ENCODE peak calls at places on chromosomes 2 and 18, in ten cellular contexts. B, U, N, K, A, F, D, C, W and V are unnamed samples.

GRCh38 chr2:20525041-20526035 is 78.5 kb downstream of the RHOB start:
- DNase-seq in B (peak), U (peak), N (no peak), K (no peak), A (peak), F (no peak), D (no peak), C (no peak), W (peak), V (peak)

GRCh38 chr2:138030459-138030858 is 66.2 kb downstream of the HNMT start:
- DNase-seq in B (peak), U (peak), N (no peak), K (no peak), A (no peak), F (no peak), D (no peak), C (no peak), W (no peak), V (no peak)

GRCh38 chr2:54606393-54606973 is 117.0 kb upstream of the EML6 start:
- DNase-seq in B (no peak), U (no peak), N (peak), K (no peak), A (no peak), F (no peak), D (peak), C (no peak), W (no peak), V (no peak)

GRCh38 chr2:198188982-198189381 is 384.6 kb downstream of the PLCL1 start:
- DNase-seq in B (no peak), U (no peak), N (no peak), K (no peak), A (no peak), F (no peak), D (no peak), C (no peak), W (no peak), V (no peak)

GRCh38 chr2:96631804-96632435 is 6.2 kb downstream of the KANSL3 start:
- DNase-seq in B (peak), U (no peak), N (no peak), K (no peak), A (no peak), F (no peak), D (no peak), C (no peak), W (no peak), V (no peak)

GRCh38 chr18:10771053-10771709 is 245.4 kb downstream of the NAPG start:
- DNase-seq in B (peak), U (peak), N (no peak), K (no peak), A (no peak), F (no peak), D (no peak), C (no peak), W (no peak), V (no peak)

GRCh38 chr2:158507141-158507540 is 50.4 kb downstream of the PKP4 start:
- DNase-seq in B (no peak), U (no peak), N (no peak), K (no peak), A (no peak), F (no peak), D (no peak), C (no peak), W (no peak), V (peak)

GRCh38 chr2:59827677-59828076 is 725.8 kb downstream of the BCL11A start:
- DNase-seq in B (no peak), U (no peak), N (no peak), K (no peak), A (no peak), F (no peak), D (no peak), C (no peak), W (no peak), V (no peak)

GRCh38 chr2:74530239-74531161 is 767 bp downstream of the HTRA2 start:
- DNase-seq in B (peak), U (peak), N (peak), K (peak), A (no peak), F (peak), D (peak), C (peak), W (peak), V (peak)

GRCh38 chr2:20077411-20077940 is 26.0 kb upstream of the LAPTM4A start:
- DNase-seq in B (no peak), U (no peak), N (no peak), K (no peak), A (no peak), F (no peak), D (no peak), C (no peak), W (no peak), V (no peak)

GRCh38 chr2:195561205-195562032 is 95.6 kb upstream of the SLC39A10 start:
- DNase-seq in B (peak), U (peak), N (no peak), K (no peak), A (no peak), F (no peak), D (no peak), C (no peak), W (no peak), V (no peak)

GRCh38 chr2:64803776-64804175 is 150.1 kb upstream of the SERTAD2 start:
- DNase-seq in B (no peak), U (no peak), N (no peak), K (no peak), A (no peak), F (no peak), D (no peak), C (no peak), W (no peak), V (no peak)

GRCh38 chr2:222861411-222862067 is 703 bp downstream of the ACSL3 start:
- DNase-seq in B (no peak), U (no peak), N (peak), K (peak), A (no peak), F (no peak), D (peak), C (peak), W (peak), V (peak)

GRCh38 chr2:12116228-12116750 is 369.9 kb downstream of the LPIN1 start:
- DNase-seq in B (no peak), U (peak), N (no peak), K (peak), A (no peak), F (no peak), D (no peak), C (no peak), W (no peak), V (no peak)

GRCh38 chr2:133342283-133342895 is 225.9 kb downstream of the NCKAP5 start:
- DNase-seq in B (no peak), U (no peak), N (no peak), K (peak), A (no peak), F (peak), D (no peak), C (no peak), W (no peak), V (no peak)

GRCh38 chr2:120422761-120423160 is 76.8 kb downstream of the INHBB start:
- DNase-seq in B (no peak), U (no peak), N (no peak), K (no peak), A (no peak), F (no peak), D (peak), C (no peak), W (no peak), V (no peak)

GRCh38 chr2:203574824-203575223 is 39.7 kb upstream of the RAPH1 start:
- DNase-seq in B (no peak), U (no peak), N (no peak), K (no peak), A (no peak), F (no peak), D (no peak), C (no peak), W (no peak), V (no peak)

GRCh38 chr2:160700006-160700405 is 206.4 kb upstream of the RBMS1 start:
- DNase-seq in B (no peak), U (no peak), N (no peak), K (no peak), A (no peak), F (no peak), D (no peak), C (no peak), W (no peak), V (no peak)

GRCh38 chr18:10524507-10525425 is 1.1 kb upstream of the NAPG start:
- DNase-seq in B (peak), U (no peak), N (no peak), K (no peak), A (no peak), F (no peak), D (no peak), C (no peak), W (no peak), V (peak)

GRCh38 chr2:80266231-80266630 is 38.3 kb downstream of the LRRTM1 start:
- DNase-seq in B (no peak), U (no peak), N (no peak), K (no peak), A (no peak), F (no peak), D (no peak), C (no peak), W (no peak), V (no peak)

GRCh38 chr2:40101076-40101688 is 322.1 kb upstream of the THUMPD2 start:
- DNase-seq in B (peak), U (no peak), N (no peak), K (peak), A (no peak), F (peak), D (no peak), C (peak), W (no peak), V (peak)

GRCh38 chr2:240919786-240920782 is 13.9 kb downstream of the CROCC2 start:
- DNase-seq in B (no peak), U (no peak), N (no peak), K (peak), A (peak), F (no peak), D (peak), C (no peak), W (peak), V (no peak)

GRCh38 chr18:6960656-6961055 is 156.9 kb downstream of the LAMA1 start:
- DNase-seq in B (peak), U (no peak), N (no peak), K (no peak), A (no peak), F (no peak), D (no peak), C (no peak), W (no peak), V (no peak)

GRCh38 chr2:63488118-63488713 is 100.1 kb downstream of the WDPCP start:
- DNase-seq in B (peak), U (no peak), N (peak), K (peak), A (no peak), F (peak), D (no peak), C (peak), W (no peak), V (peak)

GRCh38 chr2:14684516-14684915 is 52.0 kb downstream of the LRATD1 start:
- DNase-seq in B (no peak), U (no peak), N (no peak), K (no peak), A (no peak), F (peak), D (no peak), C (no peak), W (no peak), V (no peak)

GRCh38 chr2:37523861-37524362 is 147.5 kb downstream of the CDC42EP3 start:
- DNase-seq in B (peak), U (no peak), N (peak), K (no peak), A (peak), F (no peak), D (peak), C (no peak), W (no peak), V (no peak)

GRCh38 chr2:234249873-234250272 is 199.4 kb downstream of the SPP2 start:
- DNase-seq in B (no peak), U (no peak), N (no peak), K (no peak), A (no peak), F (peak), D (no peak), C (no peak), W (no peak), V (no peak)

GRCh38 chr2:128396500-128396891 is 77.8 kb upstream of the HS6ST1 start:
- DNase-seq in B (peak), U (no peak), N (no peak), K (peak), A (no peak), F (peak), D (no peak), C (no peak), W (no peak), V (peak)

GRCh38 chr18:10526211-10526949 is 553 bp downstream of the NAPG start:
- DNase-seq in B (peak), U (no peak), N (peak), K (peak), A (peak), F (peak), D (peak), C (peak), W (peak), V (peak)

GRCh38 chr18:79681484-79682387 is 2.1 kb downstream of the CTDP1 start:
- DNase-seq in B (no peak), U (no peak), N (no peak), K (no peak), A (no peak), F (no peak), D (no peak), C (peak), W (no peak), V (no peak)

GRCh38 chr18:7946724-7947377 is 379.7 kb downstream of the PTPRM start:
- DNase-seq in B (peak), U (no peak), N (peak), K (no peak), A (no peak), F (peak), D (no peak), C (no peak), W (no peak), V (peak)

GRCh38 chr2:177763532-177764265 is 308.9 kb downstream of the PDE11A start:
- DNase-seq in B (peak), U (no peak), N (peak), K (peak), A (peak), F (peak), D (peak), C (peak), W (peak), V (peak)
- H3K4me3 ChIP-seq in B (peak), U (no peak), N (no peak), K (no peak), A (no peak), F (no peak), D (no peak), C (no peak), W (no peak), V (peak)

DNA sequence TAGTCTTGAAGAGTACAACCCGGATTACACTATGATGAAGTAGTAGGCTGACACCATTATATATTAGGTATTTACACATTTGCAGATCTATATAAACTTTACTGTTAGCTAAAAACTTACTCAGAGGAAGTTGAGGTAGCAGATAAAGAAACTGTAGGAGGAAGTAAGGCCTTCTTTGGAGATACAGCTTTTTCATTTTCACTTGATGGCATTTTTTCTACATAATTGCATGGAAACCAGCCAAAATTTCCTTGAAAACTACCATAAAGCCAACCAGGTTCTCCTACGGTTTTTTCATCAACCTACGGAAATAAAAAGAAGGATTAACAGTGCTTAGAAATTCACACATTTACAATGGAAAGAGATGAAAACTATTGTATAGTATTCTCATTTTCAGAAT is 86.6 kb downstream of the FAM228A start:
- DNase-seq in B (no peak), U (no peak), N (no peak), K (no peak), A (no peak), F (no peak), D (no peak), C (no peak), W (no peak), V (no peak)
- H3K27ac ChIP-seq in B (no peak), U (no peak), N (no peak), K (no peak), A (no peak), F (no peak), D (no peak), C (no peak), W (no peak), V (no peak)

GRCh38 chr2:105143467-105144127 is 97.9 kb upstream of the GPR45 start:
- DNase-seq in B (no peak), U (no peak), N (no peak), K (no peak), A (no peak), F (peak), D (no peak), C (no peak), W (peak), V (no peak)
- H3K4me3 ChIP-seq in B (peak), U (no peak), N (no peak), K (peak), A (no peak), F (peak), D (peak), C (no peak), W (peak), V (no peak)

GRCh38 chr2:16908671-16909070 is 243.0 kb upstream of the CYRIA start:
- DNase-seq in B (no peak), U (no peak), N (no peak), K (no peak), A (no peak), F (no peak), D (no peak), C (no peak), W (no peak), V (no peak)

DNA sequence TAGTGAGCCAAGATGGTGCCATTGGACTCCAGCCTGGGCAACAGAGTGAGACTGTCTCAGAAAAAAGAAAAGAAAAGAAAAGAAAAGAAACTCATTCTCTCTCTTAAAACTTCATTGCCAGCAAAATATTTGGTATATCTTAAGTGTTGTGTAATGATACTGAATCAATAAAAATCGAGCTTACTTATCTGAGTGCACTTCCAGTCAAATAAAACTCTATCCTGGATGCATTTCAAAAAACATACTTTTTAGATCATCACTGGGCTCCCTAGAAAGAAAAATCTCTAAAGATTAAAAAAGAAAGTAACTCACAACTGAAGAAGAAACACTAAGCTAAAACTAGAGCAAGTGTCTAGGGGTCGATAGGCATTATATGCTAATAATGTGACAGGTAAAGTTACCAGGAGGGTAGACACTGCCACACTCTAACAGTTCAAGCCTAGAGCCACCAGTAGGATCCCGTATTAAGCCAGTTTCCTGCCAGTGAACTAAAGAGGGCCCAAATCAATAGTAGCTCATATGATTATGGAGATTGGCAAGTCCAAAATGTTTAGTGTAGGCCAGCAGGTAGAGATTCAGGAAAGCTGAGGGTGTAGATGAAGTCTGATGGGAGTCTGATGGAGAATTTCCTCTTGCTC is 242.1 kb upstream of the CYRIA start:
- DNase-seq in B (no peak), U (no peak), N (no peak), K (no peak), A (no peak), F (no peak), D (no peak), C (no peak), W (no peak), V (no peak)
- H3K27ac ChIP-seq in B (no peak), U (no peak), N (no peak), K (no peak), A (no peak), F (no peak), D (no peak), C (no peak), W (no peak), V (no peak)

DNA sequence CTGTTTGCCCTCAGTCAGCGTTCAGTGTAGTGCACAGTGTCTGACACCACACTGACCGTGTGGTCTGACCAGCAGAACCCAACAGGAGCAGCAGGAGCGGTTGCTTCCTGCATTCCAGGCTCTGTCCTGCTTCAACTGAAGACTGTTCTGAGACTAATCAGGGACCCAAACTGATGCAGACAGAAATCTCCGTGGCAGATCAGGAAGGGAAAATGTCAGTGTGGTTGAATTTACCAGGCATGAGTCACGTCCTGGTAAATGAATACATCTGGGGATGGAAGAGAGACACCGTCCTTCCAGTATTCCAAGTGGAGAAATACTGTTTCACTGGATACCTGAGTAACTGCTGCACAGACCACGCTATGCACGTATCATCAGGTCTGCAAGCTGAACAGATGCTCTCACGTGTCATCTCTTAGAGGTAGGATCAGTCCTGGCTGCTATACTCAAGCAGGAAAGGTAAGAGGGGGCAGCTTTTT is 223.6 kb upstream of the EPAS1 start:
- DNase-seq in B (peak), U (no peak), N (no peak), K (no peak), A (no peak), F (no peak), D (no peak), C (no peak), W (no peak), V (peak)
- H3K4me3 ChIP-seq in B (no peak), U (no peak), N (no peak), K (no peak), A (no peak), F (no peak), D (no peak), C (no peak), W (no peak), V (peak)

GRCh38 chr2:145677371-145677770 is 1157.5 kb upstream of the ZEB2 start:
- DNase-seq in B (no peak), U (no peak), N (no peak), K (no peak), A (no peak), F (no peak), D (no peak), C (no peak), W (no peak), V (no peak)
- H3K27ac ChIP-seq in B (no peak), U (no peak), N (no peak), K (no peak), A (no peak), F (no peak), D (no peak), C (no peak), W (no peak), V (no peak)